ENCODE peak calls at places on chromosomes 13 and 19, in five cellular contexts. Z is breast epithelium, O is body of pancreas, B is BJ, E is epithelial cell of esophagus. Y is an unnamed sample.
A peak's percentile ranks its signal among the peaks of the same experiment; 100 is the strongest.

GRCh38 chr13:32153056-32153455 is 121.5 kb downstream of the FRY start:
- DNase-seq in Z (no peak), O (no peak), B (no peak), E (peak; percentile 70), Y (peak; percentile 81)

GRCh38 chr19:48614436-48615144 is at the start of gene FAM83E:
- DNase-seq in Z (no peak), O (peak; percentile 75), B (no peak), E (peak; percentile 82), Y (peak; percentile 70)

GRCh38 chr19:45218887-45219780 is 26.1 kb downstream of the EXOC3L2 start:
- DNase-seq in Z (no peak), O (no peak), B (no peak), E (no peak), Y (no peak)

GRCh38 chr13:32001392-32001768 is 30.2 kb upstream of the FRY start:
- DNase-seq in Z (no peak), O (peak; percentile 59), B (no peak), E (peak; percentile 52), Y (no peak)

GRCh38 chr19:3494559-3494958 is 5.9 kb downstream of the DOHH start:
- DNase-seq in Z (peak; percentile 66), O (no peak), B (no peak), E (no peak), Y (no peak)

GRCh38 chr19:33727331-33728028 is 69.2 kb upstream of the KCTD15 start:
- DNase-seq in Z (no peak), O (peak; percentile 45), B (no peak), E (no peak), Y (no peak)

GRCh38 chr13:92804926-92805325 is 421.7 kb upstream of the GPC6 start:
- DNase-seq in Z (no peak), O (no peak), B (no peak), E (no peak), Y (no peak)

GRCh38 chr19:30095171-30095570 is 153.1 kb downstream of the URI1 start:
- DNase-seq in Z (no peak), O (no peak), B (no peak), E (no peak), Y (no peak)

GRCh38 chr19:8322638-8322997 is 1.3 kb downstream of the RPS28 start:
- DNase-seq in Z (no peak), O (no peak), B (no peak), E (no peak), Y (no peak)

GRCh38 chr19:40347476-40348124 is 597 bp downstream of the C19orf47 start:
- DNase-seq in Z (no peak), O (no peak), B (no peak), E (no peak), Y (no peak)

GRCh38 chr19:38639679-38640078 is 7.8 kb upstream of the ACTN4 start:
- DNase-seq in Z (no peak), O (no peak), B (no peak), E (no peak), Y (no peak)

GRCh38 chr19:33840382-33840781 is 43.7 kb downstream of the KCTD15 start:
- DNase-seq in Z (no peak), O (no peak), B (no peak), E (no peak), Y (no peak)

GRCh38 chr19:392375-392970 is 16.5 kb downstream of the C2CD4C start:
- DNase-seq in Z (no peak), O (no peak), B (no peak), E (no peak), Y (no peak)

GRCh38 chr19:8423821-8424223 is 10.7 kb downstream of the MARCHF2 start:
- DNase-seq in Z (peak; percentile 90), O (peak; percentile 89), B (peak; percentile 93), E (peak; percentile 85), Y (peak; percentile 93)

GRCh38 chr13:45206340-45206739 is 5.5 kb upstream of the KCTD4 start:
- DNase-seq in Z (no peak), O (no peak), B (peak; percentile 87), E (peak; percentile 94), Y (peak; percentile 99)

GRCh38 chr13:50387124-50387581 is 371.9 kb downstream of the KCNRG start:
- DNase-seq in Z (no peak), O (peak; percentile 54), B (no peak), E (peak; percentile 55), Y (peak; percentile 64)

GRCh38 chr19:33435706-33436359 is 62.3 kb downstream of the CEBPG start:
- DNase-seq in Z (no peak), O (no peak), B (no peak), E (no peak), Y (no peak)

GRCh38 chr19:7611541-7612279 is 16.0 kb downstream of the CAMSAP3 start:
- DNase-seq in Z (no peak), O (no peak), B (no peak), E (no peak), Y (no peak)

GRCh38 chr13:29165840-29166239 is 345.7 kb downstream of the MTUS2 start:
- DNase-seq in Z (no peak), O (no peak), B (no peak), E (no peak), Y (no peak)

GRCh38 chr19:7337380-7338194 is 11.2 kb upstream of the ARHGEF18 start:
- DNase-seq in Z (no peak), O (no peak), B (no peak), E (no peak), Y (no peak)

GRCh38 chr13:48816696-48817095 is 159.0 kb upstream of the FNDC3A start:
- DNase-seq in Z (no peak), O (no peak), B (no peak), E (no peak), Y (no peak)

GRCh38 chr13:98481511-98481951 is 95.4 kb downstream of the STK24 start:
- DNase-seq in Z (no peak), O (no peak), B (no peak), E (no peak), Y (no peak)

GRCh38 chr13:51303063-51303552 is 36.4 kb upstream of the SERPINE3 start:
- DNase-seq in Z (no peak), O (no peak), B (no peak), E (no peak), Y (no peak)

GRCh38 chr19:55467236-55468053 is 2.9 kb upstream of the C19orf85 start:
- DNase-seq in Z (no peak), O (peak; percentile 65), B (no peak), E (peak; percentile 47), Y (no peak)

GRCh38 chr19:8352134-8352827 is 9.2 kb upstream of the KANK3 start:
- DNase-seq in Z (no peak), O (no peak), B (no peak), E (no peak), Y (no peak)

GRCh38 chr19:51258165-51258564 is 7.3 kb downstream of the SIGLECL1 start:
- DNase-seq in Z (no peak), O (no peak), B (no peak), E (no peak), Y (no peak)
- TF ChIP-seq CTCF in Z (no peak), O (no peak), B (no peak), E (no peak), Y (no peak)

DNA sequence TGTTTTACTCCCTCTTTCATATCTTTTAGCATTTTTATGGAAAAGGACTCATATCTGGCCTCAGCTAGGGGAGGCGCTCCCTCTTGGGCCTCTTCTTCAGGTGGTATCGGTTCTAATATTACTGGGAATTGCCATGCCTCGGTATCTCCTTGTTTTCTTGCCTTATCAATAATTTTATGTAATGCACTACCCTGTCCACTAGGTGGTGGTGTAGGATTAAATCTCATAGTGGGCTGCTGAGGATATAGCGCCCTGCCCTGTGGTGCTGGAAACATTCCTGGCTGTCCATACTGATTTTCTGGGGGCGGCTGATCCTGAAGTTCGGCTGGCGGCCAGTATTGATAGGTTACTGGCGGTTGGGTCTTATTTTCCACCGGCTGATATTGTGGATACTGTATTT is 35.8 kb downstream of the ZNF420 start:
- DNase-seq in Z (no peak), O (no peak), B (no peak), E (no peak), Y (no peak)
- TF ChIP-seq CTCF in Z (no peak), O (no peak), B (peak; percentile 16), E (no peak), Y (no peak)

DNA sequence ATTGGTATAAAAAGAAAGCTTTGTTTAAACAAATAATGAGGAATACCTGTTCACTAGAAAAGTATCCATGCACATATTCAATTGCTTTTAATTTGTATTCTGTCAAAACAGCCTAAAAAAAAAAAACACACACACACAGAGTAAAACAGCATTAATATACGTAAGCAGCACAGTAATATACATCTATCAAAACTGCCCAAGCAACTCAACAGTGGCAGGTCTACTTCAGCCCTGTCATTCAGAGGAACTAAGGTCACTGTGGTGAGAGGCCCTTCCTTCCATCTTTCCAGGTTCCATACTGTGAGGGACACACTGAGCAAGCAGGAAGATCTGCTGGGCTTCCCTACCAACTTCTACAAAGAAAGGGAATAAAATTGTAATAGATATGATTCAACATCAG is 3.8 kb downstream of the PROSER1 start:
- DNase-seq in Z (no peak), O (no peak), B (no peak), E (no peak), Y (no peak)
- TF ChIP-seq CTCF in Z (no peak), O (no peak), B (no peak), E (no peak), Y (no peak)

DNA sequence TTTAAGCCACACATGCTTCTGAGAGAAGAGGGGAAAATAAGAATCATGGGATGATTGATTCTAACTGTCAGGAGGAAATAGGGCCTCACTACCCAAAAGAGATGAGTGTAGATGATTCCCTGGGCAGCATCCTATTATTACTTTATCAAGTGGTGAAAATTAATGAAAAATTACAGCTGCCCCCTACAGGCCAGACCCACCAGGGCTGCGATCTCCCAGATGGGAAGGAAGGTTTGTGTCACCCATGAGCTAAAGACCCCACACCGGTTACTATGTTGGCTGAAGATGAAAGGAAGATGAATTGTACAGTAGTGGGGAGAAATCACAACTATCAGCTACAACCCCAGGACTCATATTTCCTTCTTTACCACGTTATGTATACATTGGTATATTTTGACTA is 49.5 kb downstream of the RFC3 start:
- DNase-seq in Z (no peak), O (no peak), B (no peak), E (no peak), Y (no peak)
- TF ChIP-seq CTCF in Z (no peak), O (no peak), B (no peak), E (no peak), Y (no peak)

DNA sequence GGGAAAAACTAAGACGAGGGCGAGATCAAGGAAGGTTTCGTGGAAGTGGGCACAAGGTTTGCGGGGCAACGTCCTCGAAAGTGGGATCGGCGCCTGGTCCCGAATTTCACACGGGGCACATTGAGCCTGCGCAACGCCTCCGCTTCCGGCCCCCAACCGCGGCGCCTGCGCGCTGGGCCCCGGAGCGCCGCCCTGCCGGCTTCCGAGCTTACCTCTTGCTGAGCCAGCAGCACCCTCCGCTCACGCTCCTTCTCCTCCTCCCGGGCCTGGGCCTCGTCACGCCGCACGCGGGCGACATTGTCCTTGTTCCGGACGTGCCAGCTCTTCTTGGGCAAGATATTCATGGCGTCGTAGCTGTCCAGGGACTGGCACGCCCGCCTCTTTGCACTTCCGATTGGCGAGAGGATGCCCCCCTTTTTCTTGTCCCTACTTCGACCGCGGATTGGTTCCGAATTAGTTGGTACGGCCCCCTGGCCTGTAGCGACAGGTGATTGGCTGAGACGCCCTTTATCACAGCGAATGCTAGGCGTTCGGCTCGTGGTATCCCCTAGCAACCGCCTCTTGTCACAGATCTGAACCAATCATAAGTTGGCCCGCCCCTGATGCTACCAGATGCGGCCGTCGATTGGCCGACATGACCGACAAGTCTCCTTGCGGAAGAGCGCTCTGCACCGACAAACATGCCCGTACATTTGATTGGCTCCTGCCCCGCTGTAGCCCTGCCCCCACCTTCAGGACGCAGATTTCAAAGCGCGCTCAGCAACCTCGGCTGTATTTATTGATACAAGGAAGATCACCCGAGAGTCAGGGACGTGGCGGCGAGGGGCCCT is at the start of gene LENG1:
- DNase-seq in Z (peak; percentile 100), O (peak; percentile 100), B (peak; percentile 100), E (peak; percentile 100), Y (peak; percentile 99)
- TF ChIP-seq CTCF in Z (peak; percentile 23), O (peak; percentile 45), B (no peak), E (no peak), Y (peak; percentile 42)